ENCODE peak calls at places on chromosomes 13 and 19, in ten cellular contexts. O is AG04449, D is psoas muscle, W is endothelial cell of umbilical vein, V is thoracic aorta, Z is SK-N-SH, S is Caco-2, Y is GM06990, G is GM23338, T is Peyer's patch. E is an unnamed sample.

GRCh38 chr19:11390933-11391680 is 7.0 kb upstream of the EPOR start:
- DNase-seq in W (no peak), D (no peak), T (no peak), Y (no peak), O (no peak), G (peak), Z (no peak), S (no peak), V (no peak), E (no peak)

GRCh38 chr19:55173717-55174409 is 6.2 kb downstream of the SYT5 start:
- DNase-seq in V (no peak), S (peak), D (no peak), Y (peak), G (peak), W (no peak), Z (peak), O (no peak), T (peak), E (peak)

GRCh38 chr19:53647350-53647749 is 15.6 kb downstream of the DPRX start:
- DNase-seq in T (no peak), Y (no peak), D (no peak), S (no peak), W (no peak), Z (no peak), G (no peak), O (no peak), V (no peak), E (no peak)

GRCh38 chr19:32448026-32448425 is 42.5 kb downstream of the DPY19L3 start:
- DNase-seq in O (no peak), Y (no peak), G (no peak), T (no peak), S (no peak), D (no peak), W (no peak), V (no peak), Z (no peak), E (no peak)

GRCh38 chr13:110799246-110800236 is 86.0 kb downstream of the ING1 start:
- DNase-seq in G (no peak), W (peak), O (peak), T (no peak), S (no peak), V (no peak), Y (no peak), D (peak), Z (no peak), E (peak)

GRCh38 chr19:40689339-40690049 is 957 bp downstream of the NUMBL start:
- DNase-seq in Z (peak), Y (peak), V (no peak), O (no peak), S (no peak), T (no peak), D (peak), W (peak), G (peak), E (no peak)

GRCh38 chr13:26499209-26499601 is 58.3 kb upstream of the WASF3 start:
- DNase-seq in S (peak), Z (no peak), D (no peak), O (no peak), G (no peak), V (no peak), Y (no peak), W (no peak), T (no peak), E (no peak)

GRCh38 chr13:22800726-22801401 is 379.9 kb upstream of the SGCG start:
- DNase-seq in G (no peak), Y (no peak), V (no peak), D (no peak), W (no peak), O (no peak), Z (no peak), T (no peak), S (no peak), E (no peak)

GRCh38 chr19:45403781-45404556 is 900 bp downstream of the PPP1R13L start:
- DNase-seq in O (no peak), G (peak), W (peak), V (no peak), T (peak), D (no peak), Z (peak), Y (peak), S (peak), E (no peak)

GRCh38 chr13:27928353-27928804 is 8.6 kb downstream of the PDX1 start:
- DNase-seq in O (no peak), D (no peak), W (no peak), S (no peak), Y (no peak), G (peak), T (no peak), Z (no peak), V (no peak), E (no peak)

GRCh38 chr13:81017525-81018152 is 676.7 kb upstream of the SPRY2 start:
- DNase-seq in T (no peak), Z (peak), Y (no peak), V (no peak), O (no peak), G (peak), S (peak), D (no peak), W (peak), E (peak)

GRCh38 chr19:37332839-37333238 is 38.1 kb upstream of the ZNF527 start:
- DNase-seq in D (no peak), Y (no peak), W (no peak), S (no peak), G (no peak), O (no peak), V (no peak), Z (no peak), T (no peak), E (no peak)

GRCh38 chr13:32390048-32390447 is 37.9 kb downstream of the N4BP2L1 start:
- DNase-seq in Y (no peak), D (no peak), G (no peak), Z (no peak), W (no peak), T (no peak), S (no peak), V (no peak), O (no peak), E (no peak)

GRCh38 chr13:41156611-41157010 is 24.0 kb upstream of the KBTBD6 start:
- DNase-seq in G (no peak), Z (no peak), Y (no peak), O (no peak), W (no peak), S (no peak), D (no peak), V (no peak), T (no peak), E (no peak)

GRCh38 chr19:54517483-54517882 is 14.9 kb downstream of the LAIR2 start:
- DNase-seq in O (no peak), V (no peak), Z (no peak), D (no peak), G (peak), S (peak), Y (no peak), W (peak), T (no peak), E (no peak)

GRCh38 chr13:112849500-112849899 is 119.5 kb upstream of the MCF2L start:
- DNase-seq in S (no peak), Y (no peak), D (no peak), T (no peak), Z (peak), O (no peak), V (no peak), G (no peak), W (peak), E (no peak)

GRCh38 chr13:51341232-51341631 is 1.7 kb downstream of the SERPINE3 start:
- DNase-seq in S (no peak), Y (no peak), O (no peak), G (no peak), T (no peak), V (no peak), Z (no peak), D (no peak), W (no peak), E (no peak)

GRCh38 chr19:29943615-29944014 is 1.6 kb downstream of the URI1 start:
- DNase-seq in O (no peak), Y (no peak), V (no peak), D (no peak), G (no peak), T (no peak), W (no peak), Z (no peak), S (no peak), E (no peak)

GRCh38 chr19:17075860-17076538 is 422 bp downstream of the MYO9B start:
- DNase-seq in Y (peak), W (peak), O (no peak), V (no peak), Z (no peak), S (peak), T (peak), D (peak), G (peak), E (no peak)

GRCh38 chr13:40084934-40085333 is 429.5 kb downstream of the COG6 start:
- DNase-seq in T (no peak), W (peak), G (no peak), Y (no peak), O (no peak), V (no peak), D (no peak), Z (no peak), S (no peak), E (no peak)

GRCh38 chr13:92187378-92187989 is 789.1 kb downstream of the GPC5 start:
- DNase-seq in D (no peak), T (no peak), O (no peak), Y (no peak), Z (peak), V (no peak), S (peak), G (peak), W (peak), E (no peak)

GRCh38 chr19:8069116-8069973 is 16.8 kb downstream of the CCL25 start:
- DNase-seq in D (no peak), V (no peak), Z (peak), W (no peak), Y (no peak), G (peak), T (no peak), S (peak), O (no peak), E (no peak)

GRCh38 chr19:31559494-31559893 is 210.3 kb upstream of the TSHZ3 start:
- DNase-seq in Y (no peak), S (no peak), Z (no peak), V (no peak), W (no peak), T (no peak), O (no peak), D (no peak), G (no peak), E (no peak)

GRCh38 chr13:51637852-51638496 is 53.7 kb downstream of the WDFY2 start:
- DNase-seq in T (no peak), G (no peak), Y (no peak), S (no peak), V (no peak), O (no peak), D (no peak), Z (no peak), W (no peak), E (no peak)

GRCh38 chr13:113970810-113971470 is 2.9 kb downstream of the C13orf46 start:
- DNase-seq in O (no peak), G (no peak), T (no peak), W (no peak), Z (no peak), S (no peak), Y (no peak), D (peak), V (peak), E (no peak)

GRCh38 chr19:10543059-10543419 is 665 bp upstream of the ATG4D start:
- DNase-seq in Y (no peak), T (no peak), V (no peak), D (no peak), G (no peak), W (no peak), S (no peak), Z (no peak), O (no peak), E (no peak)

GRCh38 chr13:35283856-35284255 is 192.6 kb downstream of the MAB21L1 start:
- DNase-seq in Y (no peak), Z (no peak), D (no peak), O (no peak), S (no peak), V (no peak), G (no peak), W (peak), T (no peak), E (no peak)

GRCh38 chr19:29543381-29543780 is 17.6 kb downstream of the VSTM2B start:
- DNase-seq in S (no peak), V (no peak), Y (no peak), D (no peak), W (no peak), T (peak), G (no peak), Z (no peak), O (no peak), E (no peak)

GRCh38 chr13:31045621-31046081 is 113.2 kb downstream of the TEX26 start:
- DNase-seq in S (peak), V (peak), W (peak), Z (no peak), T (peak), O (peak), Y (no peak), D (peak), G (no peak), E (peak)

GRCh38 chr19:50719566-50719965 is at the start of gene SHANK1:
- DNase-seq in T (no peak), Y (no peak), Z (peak), D (no peak), W (no peak), G (peak), V (no peak), O (no peak), S (no peak), E (no peak)

GRCh38 chr19:35557539-35558399 is 5.7 kb downstream of the ATP4A start:
- DNase-seq in V (no peak), O (no peak), W (peak), Y (peak), G (peak), D (peak), S (peak), T (no peak), Z (peak), E (no peak)
- TF ChIP-seq CTCF in V (no peak), O (no peak), W (no peak), Y (peak), G (no peak), D (no peak), S (no peak), T (no peak), Z (no peak), E (no peak)

DNA sequence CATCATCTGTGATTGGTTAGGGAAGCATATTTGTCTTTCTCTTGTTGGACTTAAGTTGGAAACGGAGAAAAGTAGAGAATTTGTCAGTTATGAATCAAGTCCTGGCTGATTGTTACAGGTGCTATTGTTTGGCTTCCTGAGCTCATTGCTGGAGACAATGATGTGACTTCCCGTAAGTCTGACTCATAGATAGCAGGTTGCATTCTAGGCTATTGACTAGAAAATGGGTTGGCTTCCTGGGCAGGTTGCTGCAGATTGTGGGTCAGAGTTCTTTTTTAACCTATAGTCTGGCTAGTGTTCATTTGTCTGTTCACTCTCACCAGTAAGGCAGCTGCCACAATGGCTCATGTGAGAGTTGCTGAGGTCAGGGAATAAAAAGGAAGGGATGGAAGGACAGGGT is 101.5 kb downstream of the CCNA1 start:
- DNase-seq in V (no peak), T (no peak), O (no peak), S (no peak), D (no peak), Y (no peak), Z (no peak), G (no peak), W (peak), E (no peak)
- H3K4me3 ChIP-seq in V (no peak), T (no peak), O (no peak), S (no peak), D (no peak), Y (no peak), Z (no peak), G (no peak), W (peak), E (no peak)

DNA sequence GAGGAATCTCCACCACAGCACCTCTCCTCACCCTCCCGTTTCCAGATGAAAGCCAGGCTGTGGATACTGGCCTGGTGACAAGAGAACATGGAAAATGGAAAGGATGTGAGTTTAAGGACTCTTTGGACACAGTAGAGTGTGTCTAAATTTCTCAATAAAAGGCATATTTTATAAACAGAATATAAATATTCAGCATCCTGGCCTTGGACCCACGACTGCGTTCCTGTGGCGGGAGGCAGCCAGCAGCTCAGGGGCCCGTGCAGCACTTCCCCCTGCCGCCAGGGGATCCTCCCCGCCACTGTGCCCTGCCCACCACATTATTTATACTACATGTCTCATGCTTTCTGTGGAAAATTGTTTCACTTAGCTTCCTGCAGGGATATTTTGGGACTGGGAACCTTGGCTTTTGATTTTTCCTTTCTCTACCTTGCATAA is 108.0 kb upstream of the SPATA13 start:
- DNase-seq in V (no peak), Y (no peak), W (no peak), T (no peak), O (no peak), S (no peak), D (no peak), G (no peak), Z (peak), E (no peak)
- TF ChIP-seq CTCF in V (no peak), Y (no peak), W (no peak), T (no peak), O (peak), S (no peak), D (no peak), G (no peak), Z (no peak), E (peak)

DNA sequence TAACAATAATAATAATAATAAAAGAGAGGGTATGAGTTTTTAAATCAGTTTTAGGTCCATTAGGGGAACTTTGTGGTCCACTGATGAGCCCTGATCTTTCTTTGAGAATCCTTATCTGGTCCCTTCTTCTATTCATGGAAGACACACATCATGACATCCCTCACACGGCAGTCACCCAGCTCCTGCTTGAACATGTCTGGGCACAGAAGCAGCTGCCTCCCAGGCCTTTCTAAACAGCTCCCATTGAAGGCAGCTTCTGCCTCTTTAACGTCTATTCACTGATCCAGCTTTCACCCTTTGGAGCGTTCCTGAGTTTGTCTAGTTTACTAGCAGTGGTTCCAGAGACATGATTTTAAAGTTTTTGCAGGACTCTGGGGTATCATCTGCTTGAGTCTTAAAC is 42.6 kb upstream of the STK24 start:
- DNase-seq in W (no peak), D (no peak), G (no peak), S (no peak), O (no peak), Y (no peak), Z (no peak), V (no peak), T (no peak), E (no peak)
- H3K4me3 ChIP-seq in W (no peak), D (no peak), G (no peak), S (no peak), O (no peak), Y (no peak), Z (no peak), V (no peak), T (no peak), E (no peak)

GRCh38 chr19:38850231-38850975 is 617 bp upstream of the HNRNPL start:
- DNase-seq in Y (peak), Z (peak), D (peak), T (peak), V (peak), O (peak), G (peak), S (peak), W (peak), E (peak)
- TF ChIP-seq CTCF in Y (no peak), Z (peak), D (peak), T (peak), V (peak), O (no peak), G (no peak), S (no peak), W (peak), E (no peak)